ENCODE peak calls at places on chromosomes 13 and 19, in seven cellular contexts. Q is keratinocyte, W is psoas muscle, T is lower lobe of right lung, J is GM23338, A is breast epithelium, P is endodermal cell. I is an unnamed sample.

GRCh38 chr13:60571571-60571970 is 174.6 kb downstream of the TDRD3 start:
- DNase-seq in Q (no peak), W (no peak), T (no peak), J (no peak), A (no peak), P (no peak), I (no peak)

GRCh38 chr19:6529351-6529750 is 1.5 kb upstream of the TNFSF9 start:
- DNase-seq in Q (no peak), W (no peak), T (no peak), J (no peak), A (no peak), P (no peak), I (no peak)

GRCh38 chr13:31982124-31982523 is 49.5 kb upstream of the FRY start:
- DNase-seq in Q (no peak), W (no peak), T (no peak), J (no peak), A (no peak), P (no peak), I (no peak)

GRCh38 chr13:30418075-30418715 is 4.1 kb upstream of the UBE2L5 start:
- DNase-seq in Q (no peak), W (no peak), T (no peak), J (no peak), A (no peak), P (no peak), I (no peak)

GRCh38 chr19:34838248-34838647 is 65.2 kb upstream of the ZNF599 start:
- DNase-seq in Q (no peak), W (no peak), T (no peak), J (peak; percentile 44), A (no peak), P (no peak), I (no peak)

GRCh38 chr13:74187564-74187963 is 53.4 kb upstream of the KLF12 start:
- DNase-seq in Q (peak; percentile 25), W (peak; percentile 62), T (no peak), J (no peak), A (no peak), P (no peak), I (peak; percentile 41)

GRCh38 chr13:60162096-60162495 is 1.6 kb downstream of the DIAPH3 start:
- DNase-seq in Q (no peak), W (no peak), T (no peak), J (no peak), A (no peak), P (no peak), I (no peak)

GRCh38 chr13:53782400-53783030 is 753.9 kb downstream of the OLFM4 start:
- DNase-seq in Q (no peak), W (no peak), T (no peak), J (peak; percentile 84), A (no peak), P (peak; percentile 65), I (no peak)

GRCh38 chr19:44808463-44809371 is at the start of gene BCAM:
- DNase-seq in Q (no peak), W (peak; percentile 86), T (peak; percentile 83), J (peak; percentile 83), A (peak; percentile 81), P (peak; percentile 90), I (no peak)

DNA sequence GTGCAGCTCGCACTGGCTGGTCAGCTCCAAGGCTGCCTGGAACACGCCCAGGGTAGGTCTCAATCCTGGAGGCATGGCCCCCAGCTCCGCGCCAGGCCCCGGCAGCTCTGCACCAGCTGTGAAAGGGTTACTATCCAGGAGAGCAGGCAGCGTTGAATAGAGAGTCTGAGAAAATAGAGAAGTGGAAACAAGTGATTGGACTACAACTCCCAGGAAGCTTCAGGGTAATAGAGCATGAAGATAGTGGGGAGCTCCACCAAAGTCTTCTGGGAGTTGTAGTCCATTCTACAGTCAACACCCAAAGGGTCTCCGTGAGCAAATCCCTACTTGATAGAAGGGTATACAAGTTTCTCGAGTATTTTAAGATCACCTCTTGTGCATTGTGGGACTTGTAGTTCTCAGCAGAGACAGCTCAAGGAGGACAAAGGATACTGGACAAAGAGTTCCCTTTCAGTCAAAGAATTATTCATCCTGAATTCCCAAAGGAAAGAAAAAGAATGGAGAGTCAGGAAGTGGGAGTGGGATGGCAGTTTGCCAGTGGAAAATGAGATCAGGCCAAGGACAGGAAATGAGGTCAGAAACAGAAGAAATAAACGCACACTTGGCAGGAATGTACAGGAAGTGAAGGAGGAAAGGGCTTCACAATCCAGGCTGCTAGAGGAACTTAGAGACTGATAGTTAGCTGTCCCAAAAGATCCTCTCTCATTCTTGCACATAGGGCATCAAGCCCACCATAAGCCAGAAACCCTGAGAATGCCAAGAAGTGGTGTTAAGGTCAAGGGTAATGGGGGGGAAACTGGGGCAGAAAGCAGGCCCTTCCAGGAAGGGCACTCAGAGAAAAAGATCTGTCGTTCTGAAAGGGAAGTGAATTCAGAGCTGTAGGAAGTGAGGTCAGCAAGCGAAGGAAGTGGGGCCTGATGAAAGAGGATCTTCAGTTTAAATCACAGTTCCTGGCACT is 5.5 kb upstream of the MAMSTR start:
- DNase-seq in Q (peak; percentile 76), W (peak; percentile 65), T (no peak), J (peak; percentile 92), A (no peak), P (peak; percentile 69), I (peak; percentile 18)
- H3K27ac ChIP-seq in Q (peak overlapping the region; percentile 63), W (peak overlapping the region; percentile 70), T (peak overlapping the region; percentile 82), J (no peak overlapping the region), A (peak overlapping the region; percentile 87), P (no peak overlapping the region), I (peak overlapping the region; percentile 67)

GRCh38 chr19:3707868-3708206 is 347 bp upstream of the TJP3 start:
- DNase-seq in Q (no peak), W (no peak), T (no peak), J (no peak), A (no peak), P (no peak), I (no peak)

GRCh38 chr19:3710265-3710812 is 2.2 kb downstream of the TJP3 start:
- DNase-seq in Q (no peak), W (peak; percentile 76), T (peak; percentile 96), J (peak; percentile 68), A (peak; percentile 93), P (peak; percentile 70), I (peak; percentile 74)

GRCh38 chr19:3712663-3713531 is 4.7 kb downstream of the TJP3 start:
- DNase-seq in Q (no peak), W (no peak), T (peak; percentile 66), J (no peak), A (no peak), P (no peak), I (no peak)

GRCh38 chr19:3708207-3708931 is at the start of gene TJP3:
- DNase-seq in Q (no peak), W (peak; percentile 67), T (peak; percentile 87), J (peak; percentile 44), A (peak; percentile 84), P (no peak), I (no peak)
- H3K27ac ChIP-seq in Q (no peak within 1 kb of the TSS), W (no peak within 1 kb of the TSS), T (peak within 1 kb of the TSS; percentile 64), J (no peak within 1 kb of the TSS), A (peak within 1 kb of the TSS; percentile 84), P (no peak within 1 kb of the TSS), I (peak within 1 kb of the TSS; percentile 15)

GRCh38 chr19:38695832-38696732 is 48.2 kb downstream of the CAPN12 start:
- DNase-seq in Q (no peak), W (no peak), T (no peak), J (no peak), A (no peak), P (no peak), I (no peak)
- H3K27ac ChIP-seq in Q (peak overlapping the region; percentile 100), W (peak overlapping the region; percentile 98), T (peak overlapping the region; percentile 79), J (peak overlapping the region; percentile 55), A (peak overlapping the region; percentile 96), P (peak overlapping the region; percentile 50), I (peak overlapping the region; percentile 100)

DNA sequence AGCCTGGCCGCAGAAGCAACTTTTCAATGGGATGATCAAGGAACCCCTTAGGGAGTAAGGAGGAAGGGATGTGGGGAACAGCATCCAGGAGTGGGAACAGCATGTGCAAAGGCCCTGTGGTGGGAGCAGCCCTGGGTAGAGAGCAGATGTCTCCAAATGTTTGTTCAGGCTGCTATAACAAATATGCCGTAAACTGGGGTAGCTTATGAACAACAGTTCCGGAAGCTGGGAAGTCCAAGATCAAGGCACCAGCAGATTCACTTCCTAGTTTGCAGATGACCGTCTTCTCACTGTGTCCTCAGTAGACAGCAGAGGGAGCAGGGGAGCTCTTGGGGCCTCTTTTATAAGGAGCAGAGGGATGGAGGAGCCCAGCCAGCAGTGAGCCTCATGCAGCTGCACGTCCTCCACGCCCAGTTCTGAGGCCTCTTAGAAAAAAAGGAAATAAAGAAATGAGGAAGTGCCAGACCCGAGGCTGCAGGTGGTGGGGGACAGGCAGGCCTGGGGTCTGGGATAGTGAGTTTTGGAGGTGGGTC is 4.2 kb upstream of the LRRC25 start:
- DNase-seq in Q (no peak), W (peak; percentile 84), T (peak; percentile 86), J (peak; percentile 81), A (no peak), P (peak; percentile 83), I (peak; percentile 50)
- H3K27ac ChIP-seq in Q (no peak overlapping the region), W (no peak overlapping the region), T (no peak overlapping the region), J (no peak overlapping the region), A (peak overlapping the region; percentile 5), P (no peak overlapping the region), I (no peak overlapping the region)

GRCh38 chr19:1313695-1314613 is 28.3 kb downstream of the EFNA2 start:
- DNase-seq in Q (no peak), W (no peak), T (no peak), J (no peak), A (no peak), P (no peak), I (no peak)
- H3K27ac ChIP-seq in Q (no peak overlapping the region), W (no peak overlapping the region), T (no peak overlapping the region), J (no peak overlapping the region), A (no peak overlapping the region), P (no peak overlapping the region), I (no peak overlapping the region)

GRCh38 chr13:77878186-77878585 is 40.4 kb downstream of the EDNRB start:
- DNase-seq in Q (no peak), W (no peak), T (no peak), J (no peak), A (no peak), P (no peak), I (no peak)
- H3K27ac ChIP-seq in Q (no peak overlapping the region), W (no peak overlapping the region), T (no peak overlapping the region), J (no peak overlapping the region), A (no peak overlapping the region), P (no peak overlapping the region), I (no peak overlapping the region)

DNA sequence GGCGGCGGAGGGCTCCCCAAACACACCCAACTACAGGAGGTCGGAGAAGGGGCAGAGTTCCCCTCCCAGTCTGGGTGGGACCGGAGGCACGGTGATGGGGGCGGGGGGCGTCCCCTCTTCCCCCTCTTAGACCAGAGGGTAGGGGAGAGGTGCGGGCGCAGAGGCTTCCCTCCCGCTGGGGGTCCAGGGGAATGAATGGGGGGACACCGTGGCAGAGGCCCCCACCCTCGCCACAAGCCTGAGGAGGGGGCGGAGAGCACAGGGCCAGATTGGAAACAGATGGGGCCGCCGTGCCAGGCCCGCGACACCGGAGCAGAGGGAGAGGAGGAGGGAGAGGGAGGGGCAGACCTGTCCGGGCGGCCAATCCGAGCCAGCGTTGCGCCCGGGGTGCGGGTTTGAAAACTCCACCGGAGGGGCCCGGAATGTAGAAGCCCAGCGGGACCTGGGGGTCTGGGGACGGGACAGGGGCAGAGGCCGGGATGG is 47.0 kb downstream of the PTPRS start:
- DNase-seq in Q (no peak), W (peak; percentile 66), T (no peak), J (peak; percentile 84), A (no peak), P (peak; percentile 89), I (no peak)
- H3K27ac ChIP-seq in Q (no peak overlapping the region), W (no peak overlapping the region), T (peak overlapping the region; percentile 31), J (peak overlapping the region; percentile 91), A (peak overlapping the region; percentile 82), P (peak overlapping the region; percentile 90), I (no peak overlapping the region)

I was measured in epithelial cell of prostate.